ENCODE peak calls at places on chromosome 18, in four cellular contexts. B is esophagus muscularis mucosa, K is heart right ventricle, X is GM23248. Q is an unnamed sample. For H3K9me3 and H3K36me3, the result is how much of the 10 kb centered on the place peaks cover.

GRCh38 chr18:7608174-7608550 is 41.0 kb downstream of the PTPRM start:
- DNase-seq in B (no peak), K (no peak), X (peak), Q (peak)

GRCh38 chr18:25072205-25072604 is 279.8 kb downstream of the ZNF521 start:
- DNase-seq in X (no peak), K (no peak), B (no peak), Q (no peak)

GRCh38 chr18:36481201-36481657 is 183.7 kb downstream of the FHOD3 start:
- DNase-seq in X (no peak), K (no peak), B (no peak), Q (no peak)

GRCh38 chr18:56333846-56334245 is 304.5 kb downstream of the TXNL1 start:
- DNase-seq in B (no peak), X (no peak), K (no peak), Q (no peak)

GRCh38 chr18:69617888-69618287 is 217.2 kb downstream of the DOK6 start:
- DNase-seq in X (peak), K (no peak), B (no peak), Q (no peak)

GRCh38 chr18:49949991-49950395 is 136.7 kb upstream of the ACAA2 start:
- DNase-seq in K (no peak), B (no peak), X (no peak), Q (no peak)

GRCh38 chr18:8571399-8571798 is 37.8 kb upstream of the RAB12 start:
- DNase-seq in X (no peak), K (no peak), B (no peak), Q (no peak)

GRCh38 chr18:41814651-41815050 is 140.4 kb upstream of the PIK3C3 start:
- DNase-seq in K (no peak), B (no peak), X (no peak), Q (no peak)

GRCh38 chr18:32373995-32374394 is 96.7 kb downstream of the GAREM1 start:
- DNase-seq in K (peak), B (no peak), X (peak), Q (peak)

GRCh38 chr18:62312851-62313250 is 12.3 kb upstream of the TNFRSF11A start:
- DNase-seq in K (no peak), X (no peak), B (no peak), Q (no peak)

GRCh38 chr18:63518178-63519012 is 23.8 kb upstream of the SERPINB12 start:
- DNase-seq in K (peak), X (peak), B (no peak), Q (peak)

GRCh38 chr18:51437280-51438271 is 240.1 kb upstream of the MEX3C start:
- DNase-seq in K (no peak), X (no peak), B (no peak), Q (no peak)

GRCh38 chr18:919078-919477 is 14.4 kb downstream of the ADCYAP1 start:
- DNase-seq in X (no peak), K (no peak), B (no peak), Q (no peak)

GRCh38 chr18:53701697-53702096 is 522.8 kb downstream of the MBD2 start:
- DNase-seq in X (no peak), K (no peak), B (no peak), Q (no peak)

GRCh38 chr18:66013976-66014375 is 263.2 kb downstream of the CDH7 start:
- DNase-seq in X (no peak), B (no peak), K (no peak), Q (no peak)

GRCh38 chr18:54240629-54241107 is 16.2 kb upstream of the MBD2 start:
- DNase-seq in B (no peak), K (no peak), X (no peak), Q (no peak)

GRCh38 chr18:11004294-11004693 is 145.1 kb downstream of the PIEZO2 start:
- DNase-seq in B (peak), K (no peak), X (peak), Q (no peak)

GRCh38 chr18:30334781-30335180 is 707.8 kb downstream of the DSC3 start:
- DNase-seq in B (no peak), K (no peak), X (no peak), Q (no peak)

GRCh38 chr18:74412106-74412880 is 44.8 kb downstream of the DIPK1C start:
- DNase-seq in B (no peak), X (no peak), K (no peak), Q (no peak)

GRCh38 chr18:9209230-9209629 is 72.6 kb downstream of the ANKRD12 start:
- DNase-seq in B (no peak), X (peak), K (no peak), Q (no peak)

GRCh38 chr18:23906658-23907057 is 107.9 kb upstream of the TTC39C start:
- DNase-seq in X (no peak), B (no peak), K (no peak), Q (no peak)

GRCh38 chr18:52163478-52163877 is 176.5 kb upstream of the DCC start:
- DNase-seq in K (no peak), X (no peak), B (no peak), Q (no peak)

GRCh38 chr18:40851014-40851429 is 1104.0 kb upstream of the PIK3C3 start:
- DNase-seq in X (peak), K (no peak), B (no peak), Q (no peak)

GRCh38 chr18:55988537-55988936 is 400.5 kb upstream of the TCF4 start:
- DNase-seq in K (peak), X (peak), B (no peak), Q (peak)

GRCh38 chr18:37385846-37386435 is 179.7 kb downstream of the CELF4 start:
- DNase-seq in K (no peak), X (peak), B (no peak), Q (peak)

GRCh38 chr18:21741511-21742322 is 1.1 kb downstream of the MIB1 start:
- DNase-seq in B (no peak), X (peak), K (peak), Q (peak)

GRCh38 chr18:32093523-32093922 is 1.8 kb downstream of the RNF138 start:
- DNase-seq in B (no peak), X (no peak), K (no peak), Q (no peak)

GRCh38 chr18:55338955-55339662 is 248.9 kb downstream of the TCF4 start:
- DNase-seq in K (no peak), X (peak), B (no peak), Q (no peak)

GRCh38 chr18:77112161-77112801 is 20.3 kb downstream of the MBP start:
- DNase-seq in K (no peak), X (no peak), B (no peak), Q (peak)

GRCh38 chr18:51266736-51267135 is 69.3 kb upstream of the MEX3C start:
- DNase-seq in B (no peak), X (peak), K (no peak), Q (no peak)

GRCh38 chr18:58276640-58277456 is 232.8 kb downstream of the NEDD4L start:
- DNase-seq in B (no peak), X (no peak), K (no peak), Q (no peak)

GRCh38 chr18:34511879-34512278 is 198.2 kb upstream of the DTNA start:
- DNase-seq in B (no peak), K (no peak), X (no peak), Q (no peak)

GRCh38 chr18:29147944-29148343 is 971.0 kb upstream of the CDH2 start:
- DNase-seq in X (peak), K (no peak), B (no peak), Q (peak)

GRCh38 chr18:36374262-36374661 is 76.7 kb downstream of the FHOD3 start:
- DNase-seq in X (no peak), B (no peak), K (no peak), Q (no peak)

GRCh38 chr18:9814431-9814830 is 71.3 kb upstream of the TXNDC2 start:
- DNase-seq in B (no peak), X (peak), K (no peak), Q (peak)

DNA sequence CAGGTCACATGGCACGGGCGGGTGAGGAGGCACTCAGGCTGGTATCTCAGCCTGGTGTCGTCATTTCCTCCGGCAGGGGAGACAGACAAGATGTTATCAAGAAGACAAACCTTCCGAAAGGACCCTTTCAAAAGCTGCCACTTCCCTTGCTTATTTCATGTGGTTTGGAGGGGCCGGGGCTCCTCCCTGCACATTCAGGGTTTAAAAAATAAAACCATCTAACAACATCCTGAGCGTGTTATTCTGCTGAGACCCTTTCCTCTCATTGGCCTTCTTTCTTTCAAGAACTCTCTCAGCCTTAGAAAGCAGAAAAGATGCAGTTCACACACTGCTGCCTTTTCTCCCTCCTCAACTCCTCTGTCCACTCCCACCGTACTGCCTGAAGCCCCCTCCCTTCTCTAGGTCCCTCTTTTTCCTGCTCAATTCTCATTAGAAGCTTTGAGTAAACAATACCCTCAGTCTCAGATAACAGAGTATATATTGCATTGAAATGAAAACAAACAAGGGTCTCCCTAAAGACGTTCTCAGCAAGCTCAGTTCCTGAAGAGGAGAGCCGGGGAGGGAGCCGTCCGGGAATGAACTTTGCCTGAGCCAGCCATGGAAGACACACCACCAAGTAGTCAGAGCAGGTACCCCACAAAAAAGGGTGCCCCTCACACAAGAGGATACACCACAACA is 9.8 kb downstream of the SMAD7 start:
- DNase-seq in X (no peak), K (no peak), B (no peak), Q (peak)
- H3K27ac ChIP-seq in X (peak), K (peak), B (peak), Q (peak)

DNA sequence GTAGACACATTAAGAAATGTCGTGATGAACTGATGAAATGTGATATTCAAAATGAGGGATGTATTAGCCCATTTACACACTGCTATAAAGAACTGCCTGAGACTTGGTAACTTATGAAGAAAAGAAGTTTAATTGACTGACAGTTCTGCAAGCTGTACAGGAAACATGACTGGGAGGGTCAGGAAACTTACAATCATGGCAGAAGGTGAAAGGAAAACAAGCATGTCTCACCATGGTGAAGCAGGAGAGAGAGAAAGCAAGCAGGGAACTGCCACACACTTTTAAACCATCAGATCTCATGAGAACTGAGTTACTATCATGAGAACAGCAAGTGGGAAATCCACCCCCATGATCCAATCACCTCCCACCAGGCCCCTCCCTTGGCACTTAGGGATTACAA is 1010.8 kb upstream of the CELF4 start:
- DNase-seq in B (no peak), X (no peak), K (no peak), Q (no peak)
- H3K9me3 ChIP-seq in B (under half), X (under half), K (under half), Q (under half)

GRCh38 chr18:59340817-59341216 is 18.2 kb downstream of the LMAN1 start:
- DNase-seq in K (no peak), B (no peak), X (no peak), Q (no peak)
- H3K36me3 ChIP-seq in K (half or more), B (half or more), X (half or more), Q (half or more)

GRCh38 chr18:5582849-5583667 is 39.3 kb upstream of the EPB41L3 start:
- DNase-seq in B (no peak), K (no peak), X (peak), Q (peak)
- H3K27ac ChIP-seq in B (peak), K (no peak), X (peak), Q (peak)

GRCh38 chr18:79896746-79897145 is 54.7 kb downstream of the SLC66A2 start:
- DNase-seq in X (peak), B (no peak), K (no peak), Q (no peak)
- H3K9me3 ChIP-seq in X (under half), B (half or more), K (under half), Q (under half)

GRCh38 chr18:79469309-79469708 is 73.6 kb downstream of the NFATC1 start:
- DNase-seq in B (no peak), X (no peak), K (no peak), Q (no peak)

GRCh38 chr18:79465392-79465991 is 69.8 kb downstream of the NFATC1 start:
- DNase-seq in K (peak), X (no peak), B (no peak), Q (peak)

GRCh38 chr18:79463424-79463960 is 67.8 kb downstream of the NFATC1 start:
- DNase-seq in X (no peak), K (no peak), B (no peak), Q (no peak)

GRCh38 chr18:79467126-79467525 is 71.4 kb downstream of the NFATC1 start:
- DNase-seq in B (no peak), K (no peak), X (no peak), Q (no peak)

DNA sequence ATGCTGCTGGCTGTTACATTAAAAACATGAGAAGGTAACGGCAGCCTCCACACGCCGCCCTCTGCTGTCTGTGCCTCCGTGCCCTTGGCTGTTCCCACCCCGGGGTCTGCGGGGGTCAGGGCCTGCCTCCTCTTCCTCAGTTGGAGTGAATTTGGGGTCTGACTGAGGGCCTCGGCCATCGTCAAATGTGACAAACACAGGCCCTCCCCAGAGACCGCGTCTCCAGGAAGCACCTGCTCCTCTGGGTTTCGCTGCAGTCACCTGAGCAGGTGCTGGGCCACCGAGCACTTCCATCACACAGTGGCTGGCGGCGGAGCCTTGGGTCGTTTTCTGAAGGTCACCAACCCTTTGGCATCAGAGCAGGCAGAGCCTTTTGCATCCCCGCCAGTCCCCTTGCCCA is 70.9 kb downstream of the NFATC1 start:
- DNase-seq in B (no peak), X (no peak), K (no peak), Q (no peak)
- H3K36me3 ChIP-seq in B (half or more), X (under half), K (half or more), Q (under half)

DNA sequence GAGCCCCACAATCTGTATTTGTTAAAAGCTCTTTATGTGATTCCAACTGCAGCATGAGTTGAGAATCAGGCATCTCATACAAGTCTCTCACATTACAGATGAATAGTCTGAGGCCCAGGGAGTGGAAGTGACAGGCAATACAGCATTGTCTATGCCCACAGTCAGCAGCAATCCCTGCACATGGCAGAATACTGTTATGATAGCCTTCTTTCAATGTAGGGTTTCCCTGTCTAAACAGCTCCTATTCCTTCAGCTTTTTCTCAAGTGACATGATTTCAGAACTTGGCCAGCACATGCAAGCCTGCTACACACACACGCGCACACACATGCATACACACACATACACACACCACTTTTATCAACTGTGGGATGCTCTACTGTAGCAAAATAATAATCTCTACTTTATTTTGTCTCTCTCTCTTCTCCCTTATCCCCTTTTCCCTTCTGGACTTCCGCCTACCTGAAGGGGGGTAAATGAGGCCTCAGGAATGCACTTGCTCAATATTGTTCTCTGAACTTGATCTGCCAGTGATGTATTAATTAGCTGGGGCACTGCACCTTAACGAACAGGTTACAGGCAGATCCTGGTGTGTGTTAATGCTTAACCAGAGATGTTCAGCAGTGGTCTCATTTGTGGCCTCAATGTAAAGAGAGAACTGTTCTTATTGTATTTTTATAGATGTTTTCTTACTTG is 116.0 kb downstream of the SETBP1 start:
- DNase-seq in X (no peak), B (no peak), K (no peak), Q (no peak)
- H3K27ac ChIP-seq in X (no peak), B (no peak), K (no peak), Q (no peak)

GRCh38 chr18:14927701-14928100 is 179.7 kb downstream of the ANKRD30B start:
- DNase-seq in B (no peak), K (no peak), X (no peak), Q (no peak)
- H3K9me3 ChIP-seq in B (under half), K (under half), X (under half), Q (under half)

GRCh38 chr18:48942086-48942485 is 8.7 kb downstream of the SMAD7 start:
- DNase-seq in X (peak), K (no peak), B (no peak), Q (no peak)
- H3K36me3 ChIP-seq in X (under half), K (half or more), B (under half), Q (half or more)

GRCh38 chr18:3214855-3215637 is 4.7 kb downstream of the MYOM1 start:
- DNase-seq in B (peak), K (no peak), X (no peak), Q (no peak)

GRCh38 chr18:3213231-3214059 is 6.3 kb downstream of the MYOM1 start:
- DNase-seq in K (no peak), X (no peak), B (peak), Q (no peak)

GRCh38 chr18:3212636-3213035 is 7.1 kb downstream of the MYOM1 start:
- DNase-seq in K (no peak), X (no peak), B (no peak), Q (no peak)

GRCh38 chr18:3209859-3210569 is 9.8 kb downstream of the MYOM1 start:
- DNase-seq in X (no peak), K (no peak), B (peak), Q (peak)

DNA sequence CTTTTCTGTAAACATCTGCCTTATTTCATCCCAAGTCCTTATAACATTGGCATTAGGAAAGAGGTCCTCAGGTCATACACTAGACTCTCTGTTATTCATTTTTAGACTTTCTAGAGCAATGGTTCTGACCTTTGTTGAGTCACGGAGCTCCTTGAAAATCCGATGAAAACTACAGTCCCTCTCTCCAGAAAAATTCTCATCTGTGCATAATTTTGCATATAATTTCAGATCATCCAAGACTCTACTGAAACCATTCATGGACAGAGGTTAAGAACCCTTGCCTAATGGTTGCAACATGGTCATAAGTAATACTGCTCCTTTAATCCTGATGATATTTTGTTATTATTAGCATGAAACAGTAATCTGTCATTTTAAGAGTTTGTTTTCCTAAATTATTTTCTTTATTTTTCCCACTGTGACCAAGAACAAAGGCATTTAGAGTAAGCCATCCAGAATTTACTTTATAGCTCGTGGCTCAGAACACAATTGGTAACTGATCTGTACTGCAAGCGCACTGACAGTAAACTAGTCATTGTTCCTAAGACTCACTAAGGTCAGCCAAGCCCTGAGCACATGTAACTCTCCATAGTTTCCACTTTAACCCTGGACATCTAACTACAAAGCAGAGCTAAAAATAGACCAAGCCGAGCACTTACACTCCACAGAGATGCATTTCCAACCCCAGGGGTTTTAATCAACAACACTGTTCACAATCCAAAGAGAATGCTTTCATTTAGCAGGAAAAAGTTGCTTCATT is 8.4 kb downstream of the MYOM1 start:
- DNase-seq in X (no peak), K (peak), B (peak), Q (peak)
- H3K27ac ChIP-seq in X (no peak), K (peak), B (peak), Q (peak)